ENCODE peak calls at places on chromosomes 12 and 14, in six cellular contexts. One of them, this sample, is unnamed.

GRCh38 chr12:119803391-119803791 is 73.7 kb downstream of the CIT start:
- DNase-seq in aorta: no peak
- DNase-seq in ovary: no peak
- DNase-seq in ascending aorta: no peak
- DNase-seq in neuronal stem cell: peak
- DNase-seq in AG04450: no peak
- DNase-seq in this sample: peak

GRCh38 chr12:7374423-7375144 is 69.4 kb downstream of the CD163L1 start:
- DNase-seq in aorta: peak
- DNase-seq in ovary: no peak
- DNase-seq in ascending aorta: no peak
- DNase-seq in neuronal stem cell: peak
- DNase-seq in AG04450: no peak
- DNase-seq in this sample: peak

GRCh38 chr14:68964300-68965093 is 14.6 kb downstream of the ACTN1 start:
- DNase-seq in aorta: peak
- DNase-seq in ovary: no peak
- DNase-seq in ascending aorta: no peak
- DNase-seq in neuronal stem cell: no peak
- DNase-seq in AG04450: no peak
- DNase-seq in this sample: no peak

GRCh38 chr12:115922952-115923564 is 354.4 kb downstream of the MED13L start:
- DNase-seq in aorta: no peak
- DNase-seq in ovary: no peak
- DNase-seq in ascending aorta: peak
- DNase-seq in neuronal stem cell: no peak
- DNase-seq in AG04450: no peak
- DNase-seq in this sample: no peak

GRCh38 chr14:99515301-99516155 is 34.3 kb downstream of the CCNK start:
- DNase-seq in aorta: peak
- DNase-seq in ovary: no peak
- DNase-seq in ascending aorta: peak
- DNase-seq in neuronal stem cell: no peak
- DNase-seq in AG04450: no peak
- DNase-seq in this sample: peak

GRCh38 chr12:65510584-65511050 is 232.1 kb downstream of the MSRB3 start:
- DNase-seq in aorta: no peak
- DNase-seq in ovary: peak
- DNase-seq in ascending aorta: no peak
- DNase-seq in neuronal stem cell: peak
- DNase-seq in AG04450: no peak
- DNase-seq in this sample: peak

GRCh38 chr12:108479364-108480070 is 35.6 kb upstream of the FICD start:
- DNase-seq in aorta: no peak
- DNase-seq in ovary: no peak
- DNase-seq in ascending aorta: no peak
- DNase-seq in neuronal stem cell: no peak
- DNase-seq in AG04450: no peak
- DNase-seq in this sample: no peak

GRCh38 chr12:2183556-2184541 is 131.1 kb downstream of the CACNA1C start:
- DNase-seq in aorta: no peak
- DNase-seq in ovary: no peak
- DNase-seq in ascending aorta: no peak
- DNase-seq in neuronal stem cell: peak
- DNase-seq in AG04450: no peak
- DNase-seq in this sample: no peak

GRCh38 chr14:38561657-38562056 is 305.8 kb upstream of the CLEC14A start:
- DNase-seq in aorta: no peak
- DNase-seq in ovary: no peak
- DNase-seq in ascending aorta: no peak
- DNase-seq in neuronal stem cell: no peak
- DNase-seq in AG04450: no peak
- DNase-seq in this sample: no peak

GRCh38 chr12:99954724-99955123 is 30.0 kb downstream of the ANKS1B start:
- DNase-seq in aorta: no peak
- DNase-seq in ovary: no peak
- DNase-seq in ascending aorta: no peak
- DNase-seq in neuronal stem cell: no peak
- DNase-seq in AG04450: no peak
- DNase-seq in this sample: no peak

GRCh38 chr14:102570334-102570995 is 22.0 kb upstream of the RCOR1 start:
- DNase-seq in aorta: no peak
- DNase-seq in ovary: no peak
- DNase-seq in ascending aorta: no peak
- DNase-seq in neuronal stem cell: no peak
- DNase-seq in AG04450: no peak
- DNase-seq in this sample: no peak

GRCh38 chr12:57126061-57126460 is 2.2 kb upstream of the LRP1 start:
- DNase-seq in aorta: no peak
- DNase-seq in ovary: no peak
- DNase-seq in ascending aorta: no peak
- DNase-seq in neuronal stem cell: no peak
- DNase-seq in AG04450: no peak
- DNase-seq in this sample: peak

GRCh38 chr14:75514673-75515630 is 7.3 kb upstream of the BATF start:
- DNase-seq in aorta: peak
- DNase-seq in ovary: no peak
- DNase-seq in ascending aorta: no peak
- DNase-seq in neuronal stem cell: no peak
- DNase-seq in AG04450: no peak
- DNase-seq in this sample: peak
- H3K4me3 ChIP-seq in aorta: no peak
- H3K4me3 ChIP-seq in ovary: no peak
- H3K4me3 ChIP-seq in ascending aorta: peak
- H3K4me3 ChIP-seq in neuronal stem cell: no peak
- H3K4me3 ChIP-seq in AG04450: peak
- H3K4me3 ChIP-seq in this sample: peak

DNA sequence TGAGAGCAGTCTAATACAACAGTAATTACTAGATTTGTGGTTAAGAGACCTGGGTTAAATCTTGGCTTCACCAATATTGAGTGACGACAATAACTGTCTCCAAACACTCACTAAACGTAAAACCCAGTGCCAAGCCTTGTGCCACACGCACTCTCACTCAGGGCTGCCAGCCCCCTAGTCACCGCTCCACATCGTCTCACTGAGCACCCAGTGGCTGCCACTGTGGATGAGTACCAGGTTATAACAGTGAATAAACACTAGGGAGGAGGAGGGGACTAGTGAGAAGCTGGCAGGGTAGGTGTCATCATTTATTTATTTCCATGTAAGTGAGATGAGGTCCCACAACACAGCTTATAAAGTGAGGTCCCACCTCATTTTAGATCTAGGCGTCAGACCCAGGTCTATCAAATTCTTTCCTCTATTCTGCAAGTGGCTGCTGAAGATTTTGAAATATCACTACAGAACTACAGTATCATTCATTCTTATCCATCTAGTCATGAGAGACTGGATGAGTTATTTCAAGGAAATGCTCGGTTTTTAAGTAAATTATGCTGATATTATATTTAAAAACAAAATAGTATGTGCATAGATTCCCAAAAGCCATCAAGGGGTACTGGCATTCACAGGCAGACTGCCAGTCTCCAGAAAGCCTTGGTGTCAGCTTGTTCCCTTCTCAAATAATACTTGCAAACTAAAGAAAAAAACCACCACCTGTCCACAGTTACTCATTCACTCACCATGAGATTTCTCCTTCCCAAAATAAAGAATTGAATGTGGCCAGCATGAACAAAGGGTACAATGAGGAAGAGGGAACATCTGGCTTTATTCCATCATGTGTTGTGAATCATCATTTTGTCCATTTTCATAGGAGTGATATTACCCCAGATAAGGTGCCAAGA is 84.0 kb downstream of the PTPN21 start:
- DNase-seq in aorta: no peak
- DNase-seq in ovary: no peak
- DNase-seq in ascending aorta: no peak
- DNase-seq in neuronal stem cell: no peak
- DNase-seq in AG04450: no peak
- DNase-seq in this sample: no peak
- H3K4me3 ChIP-seq in aorta: no peak
- H3K4me3 ChIP-seq in ovary: no peak
- H3K4me3 ChIP-seq in ascending aorta: no peak
- H3K4me3 ChIP-seq in neuronal stem cell: no peak
- H3K4me3 ChIP-seq in AG04450: no peak
- H3K4me3 ChIP-seq in this sample: no peak

GRCh38 chr12:52145228-52145940 is 46.4 kb downstream of the KRT80 start:
- DNase-seq in aorta: no peak
- DNase-seq in ovary: no peak
- DNase-seq in ascending aorta: no peak
- DNase-seq in neuronal stem cell: no peak
- DNase-seq in AG04450: no peak
- DNase-seq in this sample: no peak

GRCh38 chr12:52147367-52147972 is 44.3 kb downstream of the KRT80 start:
- DNase-seq in aorta: peak
- DNase-seq in ovary: peak
- DNase-seq in ascending aorta: peak
- DNase-seq in neuronal stem cell: no peak
- DNase-seq in AG04450: peak
- DNase-seq in this sample: peak

GRCh38 chr12:52144512-52145227 is 47.1 kb downstream of the KRT80 start:
- DNase-seq in aorta: no peak
- DNase-seq in ovary: no peak
- DNase-seq in ascending aorta: no peak
- DNase-seq in neuronal stem cell: no peak
- DNase-seq in AG04450: no peak
- DNase-seq in this sample: no peak

GRCh38 chr12:52146822-52147366 is 44.9 kb downstream of the KRT80 start:
- DNase-seq in aorta: no peak
- DNase-seq in ovary: no peak
- DNase-seq in ascending aorta: no peak
- DNase-seq in neuronal stem cell: no peak
- DNase-seq in AG04450: no peak
- DNase-seq in this sample: no peak

GRCh38 chr12:52145941-52146821 is 45.6 kb downstream of the KRT80 start:
- DNase-seq in aorta: no peak
- DNase-seq in ovary: no peak
- DNase-seq in ascending aorta: no peak
- DNase-seq in neuronal stem cell: no peak
- DNase-seq in AG04450: no peak
- DNase-seq in this sample: no peak
- H3K4me3 ChIP-seq in aorta: no peak
- H3K4me3 ChIP-seq in ovary: no peak
- H3K4me3 ChIP-seq in ascending aorta: no peak
- H3K4me3 ChIP-seq in neuronal stem cell: no peak
- H3K4me3 ChIP-seq in AG04450: no peak
- H3K4me3 ChIP-seq in this sample: no peak

DNA sequence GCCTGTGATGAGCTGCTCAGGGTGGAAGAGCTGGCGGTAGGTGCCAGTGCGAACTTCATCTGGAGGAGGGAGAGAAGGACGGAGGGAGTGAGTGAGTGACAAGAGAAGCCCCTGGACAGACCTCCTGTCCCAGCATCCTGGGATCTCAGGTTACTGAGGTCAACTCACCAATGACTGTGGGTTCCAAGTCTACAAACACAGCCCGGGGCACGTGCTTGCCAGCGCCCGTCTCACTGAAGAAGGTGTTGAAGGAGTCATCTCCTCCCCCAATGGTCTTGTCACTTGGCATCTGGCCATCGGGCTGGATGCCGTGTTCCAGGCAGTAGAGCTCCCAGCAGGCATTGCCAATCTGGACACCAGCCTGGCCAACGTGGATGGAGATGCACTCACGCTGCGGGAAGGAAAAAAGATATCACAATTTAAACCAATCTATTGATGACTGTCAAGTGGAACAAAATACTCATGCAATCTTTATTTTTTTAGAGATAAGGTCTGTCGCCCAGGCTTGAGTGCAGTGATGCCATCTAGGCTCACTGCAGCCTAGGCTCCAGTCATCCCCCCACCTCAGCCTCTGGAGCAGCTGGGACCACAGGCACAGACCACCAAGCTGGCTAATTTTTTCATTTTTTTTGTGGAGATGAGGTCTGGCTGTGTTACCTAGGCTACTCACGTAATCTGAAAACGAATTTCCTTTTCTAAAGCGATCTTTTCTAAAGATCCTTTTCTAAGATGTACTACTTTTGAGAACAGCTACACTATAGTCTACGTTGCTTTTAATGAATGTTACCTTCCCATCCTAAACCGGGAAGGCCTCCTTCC is 1.7 kb downstream of the TUBA1B start:
- DNase-seq in aorta: no peak
- DNase-seq in ovary: no peak
- DNase-seq in ascending aorta: no peak
- DNase-seq in neuronal stem cell: no peak
- DNase-seq in AG04450: no peak
- DNase-seq in this sample: peak
- H3K4me3 ChIP-seq in aorta: peak
- H3K4me3 ChIP-seq in ovary: peak
- H3K4me3 ChIP-seq in ascending aorta: peak
- H3K4me3 ChIP-seq in neuronal stem cell: peak
- H3K4me3 ChIP-seq in AG04450: peak
- H3K4me3 ChIP-seq in this sample: peak

GRCh38 chr14:20435454-20436362 is at the start of gene KLHL33:
- DNase-seq in aorta: no peak
- DNase-seq in ovary: no peak
- DNase-seq in ascending aorta: no peak
- DNase-seq in neuronal stem cell: no peak
- DNase-seq in AG04450: no peak
- DNase-seq in this sample: peak
- H3K4me3 ChIP-seq in aorta: no peak
- H3K4me3 ChIP-seq in ovary: peak
- H3K4me3 ChIP-seq in ascending aorta: peak
- H3K4me3 ChIP-seq in neuronal stem cell: peak
- H3K4me3 ChIP-seq in AG04450: no peak
- H3K4me3 ChIP-seq in this sample: peak

DNA sequence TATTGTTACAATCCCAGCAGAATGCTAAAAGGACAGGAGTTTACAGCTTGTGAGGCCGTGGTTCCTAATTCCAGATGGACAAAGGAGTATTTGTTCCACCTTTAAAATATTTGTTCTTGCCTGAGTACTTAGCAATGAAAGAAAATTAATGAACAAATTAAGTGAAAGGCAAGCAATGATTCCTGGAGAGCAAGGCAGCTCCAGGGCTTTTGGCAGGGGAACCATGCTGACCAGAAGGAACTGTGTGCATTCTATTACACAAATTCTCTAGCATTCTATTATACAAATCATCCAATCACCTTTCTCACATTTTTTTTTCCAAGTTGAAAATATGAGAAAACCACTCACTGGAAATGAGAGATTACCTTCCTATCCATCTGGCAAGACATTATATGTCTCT is 1.8 kb upstream of the BMAL2 start:
- DNase-seq in aorta: no peak
- DNase-seq in ovary: no peak
- DNase-seq in ascending aorta: no peak
- DNase-seq in neuronal stem cell: no peak
- DNase-seq in AG04450: no peak
- DNase-seq in this sample: no peak
- H3K4me3 ChIP-seq in aorta: no peak
- H3K4me3 ChIP-seq in ovary: no peak
- H3K4me3 ChIP-seq in ascending aorta: peak
- H3K4me3 ChIP-seq in neuronal stem cell: no peak
- H3K4me3 ChIP-seq in AG04450: peak
- H3K4me3 ChIP-seq in this sample: no peak

DNA sequence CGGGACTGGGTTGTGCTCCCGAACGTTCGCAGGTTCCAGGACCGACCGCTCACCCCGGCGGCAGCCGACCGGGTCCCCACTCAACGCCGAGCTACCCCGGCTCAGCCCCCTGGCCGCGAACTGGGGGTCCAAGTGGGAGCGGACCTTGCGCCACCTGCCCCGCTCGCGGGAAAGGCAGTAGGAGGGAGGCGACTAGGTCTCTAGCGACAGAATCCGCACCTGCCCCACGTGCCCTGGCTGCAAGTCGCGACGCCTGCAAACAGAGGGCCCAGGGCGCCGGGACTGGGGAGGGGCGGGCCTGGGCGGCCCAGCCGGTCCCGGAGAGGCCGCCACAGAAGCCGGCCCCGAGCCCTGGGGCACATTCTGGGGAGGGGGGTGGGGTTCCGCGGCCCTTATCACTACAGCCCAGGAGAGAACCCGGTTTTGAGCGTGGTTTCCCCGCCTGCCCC is 239.2 kb upstream of the CPNE8 start:
- DNase-seq in aorta: no peak
- DNase-seq in ovary: no peak
- DNase-seq in ascending aorta: no peak
- DNase-seq in neuronal stem cell: no peak
- DNase-seq in AG04450: no peak
- DNase-seq in this sample: peak
- H3K4me3 ChIP-seq in aorta: no peak
- H3K4me3 ChIP-seq in ovary: peak
- H3K4me3 ChIP-seq in ascending aorta: peak
- H3K4me3 ChIP-seq in neuronal stem cell: no peak
- H3K4me3 ChIP-seq in AG04450: no peak
- H3K4me3 ChIP-seq in this sample: peak

This sample was measured in right cardiac atrium.